ENCODE peak calls at places on chromosomes 16 and 17, in eight cellular contexts. Q is ACHN; V is activated T-cell treated with anti-CD3 and anti-CD28 coated beads for 1 hour; Y is CD8-positive, alpha-beta T cell; M is fibroblast of the conjunctiva; I is T-helper 17 cell; D is iris pigment epithelial cell; J is transverse colon. W is an unnamed sample.

GRCh38 chr16:46733319-46733830 is 14.8 kb downstream of the MYLK3 start:
- DNase-seq in D (no peak), Y (no peak), V (no peak), J (no peak), I (no peak), M (no peak), Q (no peak), W (no peak)

GRCh38 chr17:80477647-80478478 is 1.5 kb upstream of the NPTX1 start:
- DNase-seq in M (no peak), Q (peak), V (peak), J (peak), I (no peak), D (peak), Y (peak), W (no peak)

GRCh38 chr17:79340286-79340685 is 265.7 kb downstream of the ENGASE start:
- DNase-seq in I (no peak), V (no peak), D (no peak), Q (no peak), J (peak), M (no peak), Y (no peak), W (no peak)

GRCh38 chr17:50314456-50315011 is 31.4 kb upstream of the XYLT2 start:
- DNase-seq in M (no peak), Y (no peak), D (no peak), V (no peak), Q (no peak), J (no peak), I (no peak), W (no peak)

GRCh38 chr17:1868090-1868489 is 38.3 kb downstream of the RPA1 start:
- DNase-seq in J (no peak), Y (no peak), M (no peak), D (no peak), V (no peak), Q (no peak), I (no peak), W (no peak)

GRCh38 chr16:77443834-77444460 is 9.1 kb upstream of the ADAMTS18 start:
- DNase-seq in Q (no peak), Y (no peak), M (no peak), J (no peak), V (no peak), D (no peak), I (no peak), W (no peak)

GRCh38 chr17:79549111-79549915 is 61.5 kb downstream of the RBFOX3 start:
- DNase-seq in J (no peak), Y (no peak), I (no peak), Q (no peak), V (no peak), M (no peak), D (no peak), W (no peak)

GRCh38 chr17:80253631-80254395 is 6.8 kb upstream of the RNF213 start:
- DNase-seq in V (no peak), I (no peak), J (no peak), Q (peak), M (no peak), Y (no peak), D (no peak), W (no peak)

GRCh38 chr17:80125656-80126448 is 21.1 kb downstream of the EIF4A3 start:
- DNase-seq in I (no peak), J (no peak), Q (no peak), M (peak), V (no peak), D (peak), Y (no peak), W (no peak)